ENCODE peak calls at places on chromosomes 5 and 9, in nine cellular contexts. A is ELR; E is ACHN; S is neural progenitor cell; B is GM04504; N is NCI-H2171 treated with DMSO at 0.1 percent for 48 hours; J is effector memory CD8-positive, alpha-beta T cell; Z is activated naive CD4-positive, alpha-beta T cell; O is NCI-H345. X is an unnamed sample.

GRCh38 chr9:34463098-34463900 is 4.7 kb downstream of the DNAI1 start:
- DNase-seq in A (peak), E (no peak), S (no peak), B (peak), N (no peak), J (no peak), Z (no peak), O (no peak), X (peak)

GRCh38 chr9:109640232-109641078 is 139.5 kb upstream of the PALM2AKAP2 start:
- DNase-seq in A (peak), E (peak), S (peak), B (no peak), N (peak), J (no peak), Z (no peak), O (peak), X (peak)

GRCh38 chr5:78533356-78533755 is 115.2 kb downstream of the LHFPL2 start:
- DNase-seq in A (peak), E (peak), S (peak), B (no peak), N (peak), J (no peak), Z (no peak), O (no peak), X (peak)

GRCh38 chr9:114953016-114953415 is 22.6 kb upstream of the TNFSF8 start:
- DNase-seq in A (no peak), E (no peak), S (no peak), B (no peak), N (no peak), J (no peak), Z (no peak), O (no peak), X (no peak)

GRCh38 chr9:116700882-116701836 is 14.1 kb downstream of the TRIM32 start:
- DNase-seq in A (no peak), E (no peak), S (no peak), B (no peak), N (peak), J (no peak), Z (no peak), O (no peak), X (no peak)

GRCh38 chr9:93020785-93021670 is 37.5 kb upstream of the SUSD3 start:
- DNase-seq in A (no peak), E (no peak), S (no peak), B (no peak), N (no peak), J (no peak), Z (peak), O (no peak), X (no peak)

GRCh38 chr9:128886211-128886826 is 4.4 kb downstream of the LRRC8A start:
- DNase-seq in A (peak), E (no peak), S (no peak), B (no peak), N (no peak), J (no peak), Z (no peak), O (no peak), X (no peak)

GRCh38 chr9:114347675-114348074 is 18.0 kb downstream of the ORM2 start:
- DNase-seq in A (no peak), E (no peak), S (no peak), B (no peak), N (peak), J (no peak), Z (no peak), O (no peak), X (no peak)

GRCh38 chr5:154513669-154514084 is 35.6 kb upstream of the HAND1 start:
- DNase-seq in A (peak), E (no peak), S (no peak), B (peak), N (no peak), J (no peak), Z (no peak), O (no peak), X (no peak)

GRCh38 chr5:69414885-69415583 is at the start of gene MARVELD2:
- DNase-seq in A (peak), E (peak), S (peak), B (no peak), N (peak), J (peak), Z (no peak), O (peak), X (peak)

GRCh38 chr5:59757442-59757841 is 136.1 kb downstream of the PDE4D start:
- DNase-seq in A (peak), E (no peak), S (no peak), B (no peak), N (no peak), J (no peak), Z (no peak), O (no peak), X (peak)

GRCh38 chr5:125327676-125328075 is 581.2 kb upstream of the ZNF608 start:
- DNase-seq in A (no peak), E (no peak), S (no peak), B (no peak), N (no peak), J (no peak), Z (no peak), O (no peak), X (no peak)

GRCh38 chr5:143352691-143353090 is 50.8 kb downstream of the NR3C1 start:
- DNase-seq in A (no peak), E (no peak), S (no peak), B (no peak), N (no peak), J (no peak), Z (no peak), O (no peak), X (no peak)

GRCh38 chr9:28396058-28396457 is 822.8 kb upstream of the C9orf72 start:
- DNase-seq in A (no peak), E (no peak), S (no peak), B (no peak), N (no peak), J (no peak), Z (no peak), O (no peak), X (peak)

GRCh38 chr9:93422987-93423386 is 28.5 kb upstream of the FAM120A start:
- DNase-seq in A (no peak), E (no peak), S (no peak), B (no peak), N (no peak), J (no peak), Z (no peak), O (no peak), X (no peak)

GRCh38 chr5:65102826-65103673 is 334.3 kb downstream of the CWC27 start:
- DNase-seq in A (peak), E (peak), S (peak), B (no peak), N (peak), J (peak), Z (peak), O (peak), X (peak)

GRCh38 chr5:151745071-151745705 is 13.2 kb downstream of the ATOX1 start:
- DNase-seq in A (peak), E (peak), S (no peak), B (peak), N (no peak), J (peak), Z (no peak), O (no peak), X (peak)

GRCh38 chr5:57298985-57299491 is 125.2 kb downstream of the GPBP1 start:
- DNase-seq in A (peak), E (no peak), S (peak), B (peak), N (peak), J (peak), Z (no peak), O (peak), X (peak)

GRCh38 chr9:504921-505821 is 290.5 kb downstream of the DOCK8 start:
- DNase-seq in A (no peak), E (peak), S (peak), B (no peak), N (no peak), J (no peak), Z (no peak), O (no peak), X (peak)

GRCh38 chr5:141559481-141559880 is 59.3 kb downstream of the DIAPH1 start:
- DNase-seq in A (peak), E (no peak), S (no peak), B (peak), N (no peak), J (no peak), Z (no peak), O (no peak), X (peak)

GRCh38 chr9:111983484-111983908 is 86.9 kb downstream of the UGCG start:
- DNase-seq in A (no peak), E (no peak), S (no peak), B (no peak), N (no peak), J (no peak), Z (no peak), O (no peak), X (no peak)

GRCh38 chr9:88706193-88707112 is 171.5 kb downstream of the NXNL2 start:
- DNase-seq in A (no peak), E (no peak), S (peak), B (no peak), N (no peak), J (no peak), Z (no peak), O (peak), X (no peak)

GRCh38 chr5:143842920-143843319 is 31.0 kb downstream of the HMHB1 start:
- DNase-seq in A (peak), E (no peak), S (no peak), B (no peak), N (no peak), J (no peak), Z (no peak), O (no peak), X (no peak)

GRCh38 chr5:110536120-110537115 is 190.1 kb downstream of the TMEM232 start:
- DNase-seq in A (no peak), E (no peak), S (peak), B (peak), N (no peak), J (no peak), Z (no peak), O (no peak), X (no peak)

GRCh38 chr9:3746296-3747275 is 220.8 kb upstream of the RFX3 start:
- DNase-seq in A (peak), E (peak), S (no peak), B (peak), N (no peak), J (no peak), Z (no peak), O (no peak), X (peak)

GRCh38 chr9:126471084-126471611 is 142.6 kb upstream of the LMX1B start:
- DNase-seq in A (peak), E (no peak), S (no peak), B (peak), N (no peak), J (peak), Z (peak), O (no peak), X (no peak)

GRCh38 chr5:66207800-66208561 is 63.9 kb downstream of the SREK1 start:
- DNase-seq in A (no peak), E (no peak), S (no peak), B (no peak), N (no peak), J (no peak), Z (no peak), O (no peak), X (no peak)

GRCh38 chr9:111582888-111583287 is 16.6 kb downstream of the PTGR1 start:
- DNase-seq in A (peak), E (no peak), S (no peak), B (no peak), N (no peak), J (no peak), Z (no peak), O (no peak), X (peak)

GRCh38 chr9:109329274-109330258 is 8.7 kb upstream of the EPB41L4B start:
- DNase-seq in A (peak), E (no peak), S (no peak), B (no peak), N (no peak), J (no peak), Z (no peak), O (no peak), X (peak)

GRCh38 chr5:120684749-120685415 is 220.8 kb downstream of the PRR16 start:
- DNase-seq in A (peak), E (peak), S (peak), B (no peak), N (no peak), J (no peak), Z (no peak), O (no peak), X (no peak)

GRCh38 chr9:126411225-126411947 is 84.8 kb downstream of the MVB12B start:
- DNase-seq in A (no peak), E (no peak), S (no peak), B (no peak), N (no peak), J (peak), Z (no peak), O (no peak), X (peak)

GRCh38 chr5:56190500-56190899 is 42.6 kb downstream of the ANKRD55 start:
- DNase-seq in A (peak), E (no peak), S (no peak), B (peak), N (no peak), J (no peak), Z (peak), O (no peak), X (peak)

GRCh38 chr5:84805473-84805872 is 420.8 kb upstream of the EDIL3 start:
- DNase-seq in A (no peak), E (no peak), S (no peak), B (no peak), N (no peak), J (no peak), Z (no peak), O (no peak), X (no peak)

GRCh38 chr5:154881986-154882385 is 23.6 kb downstream of the CNOT8 start:
- DNase-seq in A (no peak), E (no peak), S (no peak), B (no peak), N (no peak), J (no peak), Z (no peak), O (no peak), X (no peak)

GRCh38 chr9:136631038-136632000 is 31.4 kb upstream of the EGFL7 start:
- DNase-seq in A (peak), E (peak), S (peak), B (peak), N (peak), J (peak), Z (peak), O (peak), X (peak)

GRCh38 chr5:31768784-31769183 is 129.9 kb downstream of the PDZD2 start:
- DNase-seq in A (no peak), E (no peak), S (no peak), B (no peak), N (no peak), J (no peak), Z (no peak), O (no peak), X (no peak)

GRCh38 chr9:127067603-127068220 is 54.7 kb downstream of the ANGPTL2 start:
- DNase-seq in A (no peak), E (no peak), S (no peak), B (no peak), N (no peak), J (no peak), Z (no peak), O (no peak), X (peak)

GRCh38 chr5:116759860-116760644 is 185.4 kb upstream of the SEMA6A start:
- DNase-seq in A (no peak), E (no peak), S (peak), B (no peak), N (peak), J (no peak), Z (no peak), O (no peak), X (no peak)